ENCODE peak calls at places on chromosomes 3 and 15, in ten cellular contexts. R is mucosa of descending colon, Q is fibroblast of the aortic adventitia, H is left ventricle myocardium inferior, C is heart left ventricle, U is AG04450, G is kidney, T is AG10803, F is fibroblast of villous mesenchyme, P is cardiac fibroblast. A is an unnamed sample.

GRCh38 chr15:26889298-26889898 is 22.5 kb downstream of the GABRA5 start:
- DNase-seq in R (no peak), Q (peak), H (no peak), C (no peak), U (peak), G (no peak), T (peak), F (peak), P (peak), A (peak)

GRCh38 chr15:63015618-63016017 is 26.9 kb upstream of the TPM1 start:
- DNase-seq in R (no peak), Q (peak), H (no peak), C (no peak), U (peak), G (no peak), T (peak), F (peak), P (peak), A (no peak)

GRCh38 chr15:75666823-75667501 is 19.2 kb downstream of the SNX33 start:
- DNase-seq in R (peak), Q (peak), H (peak), C (peak), U (peak), G (peak), T (peak), F (peak), P (peak), A (peak)

GRCh38 chr3:105676621-105677300 is 192.1 kb downstream of the CBLB start:
- DNase-seq in R (no peak), Q (no peak), H (no peak), C (no peak), U (no peak), G (no peak), T (no peak), F (no peak), P (no peak), A (no peak)

GRCh38 chr3:149678365-149678948 is 20.6 kb upstream of the WWTR1 start:
- DNase-seq in R (no peak), Q (no peak), H (no peak), C (no peak), U (no peak), G (no peak), T (no peak), F (no peak), P (peak), A (peak)

GRCh38 chr3:192467230-192468186 is 259.8 kb downstream of the FGF12 start:
- DNase-seq in R (peak), Q (peak), H (no peak), C (peak), U (peak), G (peak), T (peak), F (peak), P (peak), A (no peak)

GRCh38 chr3:126880898-126881297 is 102.0 kb upstream of the PLXNA1 start:
- DNase-seq in R (no peak), Q (no peak), H (no peak), C (no peak), U (no peak), G (no peak), T (no peak), F (no peak), P (no peak), A (no peak)

GRCh38 chr3:141680620-141681389 is 57.3 kb upstream of the RNF7 start:
- DNase-seq in R (no peak), Q (peak), H (peak), C (peak), U (no peak), G (no peak), T (peak), F (peak), P (peak), A (peak)

GRCh38 chr3:119145500-119146167 is at the start of gene TEX55:
- DNase-seq in R (no peak), Q (peak), H (peak), C (peak), U (peak), G (no peak), T (peak), F (peak), P (peak), A (peak)

GRCh38 chr3:127495821-127496220 is 94.7 kb downstream of the TPRA1 start:
- DNase-seq in R (no peak), Q (no peak), H (no peak), C (no peak), U (no peak), G (no peak), T (no peak), F (no peak), P (no peak), A (no peak)

GRCh38 chr3:175260145-175260794 is 401.1 kb downstream of the NAALADL2 start:
- DNase-seq in R (no peak), Q (peak), H (no peak), C (no peak), U (no peak), G (no peak), T (peak), F (no peak), P (peak), A (no peak)

GRCh38 chr15:33473005-33473404 is 162.2 kb downstream of the RYR3 start:
- DNase-seq in R (no peak), Q (no peak), H (no peak), C (no peak), U (no peak), G (no peak), T (no peak), F (no peak), P (no peak), A (no peak)

GRCh38 chr15:33467816-33468163 is 157.0 kb downstream of the RYR3 start:
- DNase-seq in R (no peak), Q (no peak), H (no peak), C (no peak), U (no peak), G (no peak), T (no peak), F (no peak), P (no peak), A (no peak)

GRCh38 chr15:33467146-33467815 is 156.5 kb downstream of the RYR3 start:
- DNase-seq in R (no peak), Q (no peak), H (no peak), C (no peak), U (no peak), G (no peak), T (no peak), F (no peak), P (no peak), A (no peak)

GRCh38 chr15:33468740-33469139 is 158.0 kb downstream of the RYR3 start:
- DNase-seq in R (no peak), Q (no peak), H (no peak), C (no peak), U (no peak), G (no peak), T (no peak), F (no peak), P (no peak), A (no peak)
- H3K4me3 ChIP-seq in R (no peak), Q (no peak), H (no peak), C (no peak), U (no peak), G (no peak), T (no peak), F (no peak), P (no peak), A (no peak)

GRCh38 chr15:32042269-32042996 is 12.1 kb downstream of the CHRNA7 start:
- DNase-seq in R (no peak), Q (no peak), H (no peak), C (no peak), U (no peak), G (no peak), T (no peak), F (no peak), P (no peak), A (peak)
- TF ChIP-seq CTCF in R (no peak), Q (no peak), H (peak), C (no peak), U (no peak), G (no peak), T (no peak), F (no peak), P (no peak), A (peak)

GRCh38 chr15:45121020-45121419 is 6.9 kb downstream of the DUOXA2 start:
- DNase-seq in R (no peak), Q (no peak), H (no peak), C (no peak), U (no peak), G (peak), T (no peak), F (no peak), P (no peak), A (no peak)

GRCh38 chr15:45122719-45123118 is 7.0 kb downstream of the DUOXA1 start:
- DNase-seq in R (no peak), Q (no peak), H (no peak), C (no peak), U (no peak), G (peak), T (no peak), F (no peak), P (no peak), A (no peak)

GRCh38 chr15:45120081-45120972 is 6.2 kb downstream of the DUOXA2 start:
- DNase-seq in R (no peak), Q (no peak), H (no peak), C (no peak), U (no peak), G (peak), T (no peak), F (no peak), P (no peak), A (no peak)

GRCh38 chr15:45121706-45122417 is 7.7 kb downstream of the DUOXA2 start:
- DNase-seq in R (no peak), Q (peak), H (no peak), C (no peak), U (peak), G (peak), T (peak), F (peak), P (peak), A (peak)

DNA sequence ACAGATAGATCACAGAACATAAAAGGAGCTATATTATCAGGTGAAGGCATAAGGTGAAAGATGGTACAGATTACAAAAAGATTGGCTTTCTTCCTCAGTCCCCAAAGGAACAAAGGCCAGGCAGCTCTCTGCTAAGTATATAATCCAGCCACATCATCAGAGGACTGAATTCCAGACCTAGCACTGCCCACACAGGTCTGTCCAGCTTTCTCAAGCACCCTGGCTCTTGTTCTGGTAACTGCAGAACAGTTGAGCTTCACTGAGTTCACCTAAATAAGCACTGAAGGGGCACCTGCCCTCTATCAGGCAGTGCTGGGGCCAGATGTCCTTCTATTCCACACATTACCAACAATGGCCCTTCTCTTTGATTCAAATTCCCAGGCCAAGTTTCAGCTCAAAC is 6.3 kb downstream of the DUOXA1 start:
- DNase-seq in R (no peak), Q (no peak), H (no peak), C (no peak), U (no peak), G (no peak), T (no peak), F (no peak), P (no peak), A (no peak)
- H3K4me3 ChIP-seq in R (no peak), Q (no peak), H (no peak), C (no peak), U (no peak), G (no peak), T (no peak), F (no peak), P (no peak), A (no peak)

GRCh38 chr3:49341996-49342395 is 2.1 kb upstream of the USP4 start:
- DNase-seq in R (no peak), Q (no peak), H (no peak), C (no peak), U (no peak), G (no peak), T (no peak), F (no peak), P (no peak), A (no peak)

GRCh38 chr3:49339593-49339946 is 283 bp downstream of the USP4 start:
- DNase-seq in R (no peak), Q (no peak), H (peak), C (no peak), U (no peak), G (no peak), T (no peak), F (no peak), P (no peak), A (no peak)

GRCh38 chr3:49343163-49343562 is 3.3 kb upstream of the USP4 start:
- DNase-seq in R (no peak), Q (no peak), H (no peak), C (no peak), U (no peak), G (no peak), T (no peak), F (no peak), P (no peak), A (no peak)

GRCh38 chr3:49339947-49340800 is at the start of gene USP4:
- DNase-seq in R (peak), Q (peak), H (peak), C (peak), U (peak), G (peak), T (peak), F (peak), P (peak), A (peak)
- TF ChIP-seq CTCF in R (peak), Q (peak), H (peak), C (peak), U (peak), G (peak), T (peak), F (peak), P (peak), A (peak)

GRCh38 chr3:55484741-55485207 is 2.3 kb downstream of the WNT5A start:
- DNase-seq in R (no peak), Q (no peak), H (no peak), C (no peak), U (no peak), G (no peak), T (no peak), F (no peak), P (peak), A (no peak)
- H3K4me3 ChIP-seq in R (no peak), Q (peak), H (peak), C (peak), U (peak), G (no peak), T (peak), F (peak), P (peak), A (peak)

A was measured in retinal pigment epithelial cell.